ENCODE peak calls at places on chromosomes 6 and 20, in six cellular contexts. S is Daoy; M is activated CD8-positive, alpha-beta memory T cell treated with anti-CD3 and anti-CD28 coated beads for 1 hour; P is NCI-H446 treated with DMSO at 0.1 percent for 48 hours; E is A549; I is NCI-H1092 treated with DMSO at 0.1 percent for 48 hours. H is an unnamed sample.

GRCh38 chr6:42453649-42454427 is 2.1 kb upstream of the TRERF1 start:
- DNase-seq in M (no peak), I (peak), S (peak), E (no peak), P (no peak), H (no peak)

GRCh38 chr6:164108869-164109769 is 694.6 kb downstream of the QKI start:
- DNase-seq in P (peak), S (peak), E (peak), I (no peak), M (no peak), H (no peak)

GRCh38 chr6:167799033-167799933 is 27.4 kb upstream of the AFDN start:
- DNase-seq in S (no peak), M (no peak), P (peak), I (peak), E (no peak), H (no peak)

GRCh38 chr20:34863421-34863965 is 9.2 kb downstream of the GGT7 start:
- DNase-seq in E (no peak), P (no peak), I (no peak), M (no peak), S (no peak), H (no peak)

GRCh38 chr6:26422329-26422728 is 18.0 kb upstream of the BTN3A3 start:
- DNase-seq in M (no peak), I (no peak), E (no peak), S (no peak), P (no peak), H (no peak)

GRCh38 chr6:51472745-51473483 is 614.5 kb downstream of the PKHD1 start:
- DNase-seq in M (no peak), I (no peak), S (no peak), E (no peak), P (no peak), H (no peak)

GRCh38 chr6:51430610-51431009 is 611.9 kb downstream of the TFAP2B start:
- DNase-seq in M (no peak), S (no peak), P (no peak), I (no peak), E (no peak), H (no peak)

GRCh38 chr6:137536104-137536773 is 42.0 kb upstream of the OLIG3 start:
- DNase-seq in I (no peak), P (no peak), M (no peak), E (no peak), S (no peak), H (no peak)

GRCh38 chr6:167238169-167238693 is 52.9 kb upstream of the UNC93A start:
- DNase-seq in E (no peak), P (no peak), S (no peak), I (no peak), M (no peak), H (no peak)

GRCh38 chr20:20014659-20015058 is 2.5 kb upstream of the NAA20 start:
- DNase-seq in M (no peak), S (no peak), I (no peak), E (peak), P (no peak), H (no peak)

GRCh38 chr6:21188505-21189223 is 404.9 kb upstream of the SOX4 start:
- DNase-seq in P (peak), E (no peak), I (peak), M (no peak), S (no peak), H (no peak)

GRCh38 chr6:130364224-130364780 is 1.5 kb upstream of the TMEM200A start:
- DNase-seq in M (no peak), E (no peak), P (no peak), S (no peak), I (no peak), H (no peak)

GRCh38 chr6:6007311-6008113 is 787 bp upstream of the NRN1 start:
- DNase-seq in S (peak), I (peak), M (no peak), E (peak), P (peak), H (no peak)

GRCh38 chr6:3960754-3961361 is 111.7 kb downstream of the FAM50B start:
- DNase-seq in I (no peak), P (no peak), M (no peak), S (peak), E (no peak), H (no peak)

GRCh38 chr6:150560004-150560883 is 39.4 kb upstream of the PLEKHG1 start:
- DNase-seq in E (no peak), I (no peak), S (no peak), P (no peak), M (no peak), H (no peak)

GRCh38 chr6:144485531-144485930 is 200.4 kb downstream of the UTRN start:
- DNase-seq in M (no peak), E (no peak), S (no peak), P (no peak), I (no peak), H (no peak)

GRCh38 chr6:37005061-37005810 is at the start of gene FGD2:
- DNase-seq in I (no peak), E (no peak), S (no peak), M (no peak), P (no peak), H (no peak)

GRCh38 chr6:163376167-163376566 is 38.4 kb upstream of the QKI start:
- DNase-seq in I (no peak), E (no peak), P (no peak), S (no peak), M (no peak), H (no peak)

GRCh38 chr6:1324926-1325325 is 13.0 kb downstream of the FOXQ1 start:
- DNase-seq in I (no peak), M (no peak), P (no peak), E (peak), S (no peak), H (no peak)

GRCh38 chr6:3202999-3203696 is 24.3 kb downstream of the TUBB2B start:
- DNase-seq in E (no peak), P (no peak), I (no peak), M (no peak), S (peak), H (no peak)

GRCh38 chr20:8018928-8019177 is 708 bp downstream of the TMX4 start:
- DNase-seq in I (peak), P (peak), S (no peak), E (no peak), M (no peak), H (no peak)

GRCh38 chr20:45459606-45460005 is 9.9 kb upstream of the WFDC2 start:
- DNase-seq in M (no peak), I (no peak), P (no peak), E (peak), S (no peak), H (no peak)

GRCh38 chr20:53032021-53033001 is 60.2 kb downstream of the TSHZ2 start:
- DNase-seq in S (peak), M (no peak), P (no peak), E (no peak), I (no peak), H (no peak)

GRCh38 chr20:50112512-50113419 is at the start of gene UBE2V1:
- DNase-seq in E (peak), M (peak), P (peak), S (peak), I (peak), H (no peak)